ENCODE peak calls at places on chromosomes 1 and 21, in seven cellular contexts. S, C, O, U, P, Y and J are unnamed samples.
A peak's percentile ranks its signal among the peaks of the same experiment; 100 is the strongest.

GRCh38 chr1:8540266-8540926 is 222.5 kb downstream of the SLC45A1 start:
- DNase-seq in S (no peak), C (no peak), O (no peak), U (peak; percentile 87), P (no peak), Y (no peak), J (no peak)

GRCh38 chr1:235331391-235331790 is 3.0 kb downstream of the GGPS1 start:
- DNase-seq in S (no peak), C (no peak), O (no peak), U (no peak), P (no peak), Y (no peak), J (no peak)

GRCh38 chr1:205963352-205963751 is 20.1 kb upstream of the SLC26A9 start:
- DNase-seq in S (no peak), C (no peak), O (no peak), U (peak; percentile 72), P (no peak), Y (no peak), J (no peak)

GRCh38 chr1:53087332-53088285 is 25.6 kb downstream of the PODN start:
- DNase-seq in S (no peak), C (no peak), O (no peak), U (no peak), P (no peak), Y (no peak), J (no peak)

GRCh38 chr1:168688679-168689657 is 40.0 kb downstream of the DPT start:
- DNase-seq in S (no peak), C (no peak), O (no peak), U (no peak), P (no peak), Y (no peak), J (no peak)

GRCh38 chr1:115507256-115507589 is 134.5 kb upstream of the VANGL1 start:
- DNase-seq in S (no peak), C (no peak), O (peak; percentile 12), U (peak; percentile 63), P (peak; percentile 29), Y (no peak), J (peak; percentile 20)

GRCh38 chr1:227887697-227888403 is 59.9 kb downstream of the WNT9A start:
- DNase-seq in S (no peak), C (peak; percentile 32), O (peak; percentile 32), U (no peak), P (no peak), Y (peak; percentile 46), J (no peak)

GRCh38 chr1:167964646-167965045 is 27.8 kb upstream of the MPC2 start:
- DNase-seq in S (no peak), C (no peak), O (no peak), U (no peak), P (no peak), Y (no peak), J (no peak)

GRCh38 chr1:32681501-32681900 is 21.1 kb downstream of the SYNC start:
- DNase-seq in S (no peak), C (peak; percentile 42), O (no peak), U (peak; percentile 28), P (no peak), Y (no peak), J (no peak)

GRCh38 chr1:186325239-186325638 is 49.8 kb downstream of the TPR start:
- DNase-seq in S (no peak), C (no peak), O (no peak), U (peak; percentile 29), P (peak; percentile 2), Y (no peak), J (no peak)

GRCh38 chr1:3892748-3893147 is 7.3 kb downstream of the C1orf174 start:
- DNase-seq in S (no peak), C (peak; percentile 57), O (peak; percentile 32), U (no peak), P (no peak), Y (no peak), J (no peak)

GRCh38 chr1:216183427-216183826 is 239.8 kb downstream of the USH2A start:
- DNase-seq in S (no peak), C (no peak), O (no peak), U (peak; percentile 40), P (no peak), Y (no peak), J (no peak)

GRCh38 chr1:156654700-156655099 is 12.8 kb downstream of the BCAN start:
- DNase-seq in S (no peak), C (no peak), O (no peak), U (no peak), P (no peak), Y (no peak), J (no peak)

GRCh38 chr1:205301220-205301821 is 20.2 kb downstream of the NUAK2 start:
- DNase-seq in S (peak; percentile 34), C (peak; percentile 91), O (peak; percentile 98), U (peak; percentile 97), P (no peak), Y (peak; percentile 77), J (peak; percentile 99)

GRCh38 chr1:37255111-37255795 is 219.1 kb upstream of the ZC3H12A start:
- DNase-seq in S (no peak), C (no peak), O (peak; percentile 21), U (no peak), P (no peak), Y (no peak), J (peak; percentile 55)

GRCh38 chr1:62299426-62300200 is 19.6 kb downstream of the KANK4 start:
- DNase-seq in S (no peak), C (no peak), O (peak; percentile 84), U (no peak), P (no peak), Y (no peak), J (no peak)

GRCh38 chr1:46342084-46342656 is 1.6 kb downstream of the NSUN4 start:
- DNase-seq in S (peak; percentile 40), C (no peak), O (no peak), U (peak; percentile 55), P (no peak), Y (no peak), J (no peak)

GRCh38 chr1:9687876-9688582 is 36.5 kb downstream of the PIK3CD start:
- DNase-seq in S (peak; percentile 8), C (no peak), O (peak; percentile 35), U (peak; percentile 21), P (no peak), Y (peak; percentile 19), J (no peak)

GRCh38 chr1:173421266-173421665 is 55.9 kb upstream of the PRDX6 start:
- DNase-seq in S (no peak), C (no peak), O (no peak), U (no peak), P (no peak), Y (no peak), J (no peak)
- H3K4me3 ChIP-seq in S (no peak overlapping the region), C (no peak overlapping the region), O (no peak overlapping the region), U (no peak overlapping the region), P (no peak overlapping the region), Y (no peak overlapping the region), J (no peak overlapping the region)

GRCh38 chr1:11943619-11944018 is 9.1 kb downstream of the PLOD1 start:
- DNase-seq in S (no peak), C (no peak), O (no peak), U (no peak), P (no peak), Y (no peak), J (no peak)

GRCh38 chr1:11942280-11942679 is 7.8 kb downstream of the PLOD1 start:
- DNase-seq in S (no peak), C (no peak), O (no peak), U (no peak), P (no peak), Y (no peak), J (no peak)

GRCh38 chr1:11938722-11939526 is 4.4 kb downstream of the PLOD1 start:
- DNase-seq in S (no peak), C (no peak), O (no peak), U (no peak), P (no peak), Y (peak; percentile 44), J (no peak)

GRCh38 chr1:11944358-11944981 is 10.0 kb downstream of the PLOD1 start:
- DNase-seq in S (no peak), C (no peak), O (no peak), U (no peak), P (no peak), Y (no peak), J (no peak)

GRCh38 chr1:11940260-11940921 is 5.9 kb downstream of the PLOD1 start:
- DNase-seq in S (no peak), C (no peak), O (peak; percentile 46), U (peak; percentile 13), P (no peak), Y (no peak), J (no peak)
- H3K36me3 ChIP-seq in S (no peaks in the 10 kb centered on the region), C (peaks cover 17% of the 10 kb centered on the region), O (no peaks in the 10 kb centered on the region), U (peaks cover 44% of the 10 kb centered on the region), P (no peaks in the 10 kb centered on the region), Y (no peaks in the 10 kb centered on the region), J (no peaks in the 10 kb centered on the region)

DNA sequence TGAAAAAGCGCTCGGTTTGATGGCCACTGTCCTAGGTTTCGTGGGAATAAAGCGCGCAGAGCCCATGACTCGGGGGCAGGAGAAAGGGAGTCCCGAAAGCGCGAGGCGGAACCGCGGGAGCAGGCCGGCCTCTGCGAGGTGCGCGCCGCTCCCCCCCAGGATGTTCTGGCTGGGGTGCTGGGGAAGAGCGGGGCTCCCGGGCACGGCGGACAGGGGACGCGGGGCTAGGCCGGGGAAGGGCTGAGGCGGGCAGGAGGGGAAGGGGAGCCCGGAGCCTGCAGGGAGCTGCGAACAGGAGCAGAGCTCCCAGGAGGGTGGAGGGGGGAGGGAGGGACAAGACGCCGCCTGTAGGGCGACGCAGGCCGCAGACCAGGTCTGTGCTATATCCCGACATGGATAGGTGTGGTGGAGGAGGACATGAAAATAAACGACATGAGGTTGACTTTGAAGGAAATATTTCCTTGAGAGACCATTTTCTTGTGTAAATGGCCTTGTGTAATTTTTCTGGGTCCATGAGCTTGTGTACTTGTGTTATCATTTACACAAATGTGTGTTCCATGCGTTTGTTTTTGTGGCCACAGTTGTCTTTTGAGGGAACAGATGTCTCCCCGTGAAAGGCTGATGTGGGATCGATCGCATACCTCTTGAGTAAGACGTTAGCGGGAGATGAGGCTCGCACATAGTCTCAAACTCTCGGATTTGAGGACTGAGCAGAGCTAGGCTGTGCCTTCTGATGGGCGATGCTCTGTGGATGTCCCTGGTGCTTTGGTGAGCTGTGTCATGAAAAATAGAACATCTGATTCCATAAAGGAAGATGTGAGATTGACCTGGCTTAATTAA is 1.3 kb downstream of the PCNT start:
- DNase-seq in S (peak; percentile 64), C (peak; percentile 43), O (peak; percentile 50), U (peak; percentile 47), P (peak; percentile 28), Y (peak; percentile 41), J (peak; percentile 66)
- TF ChIP-seq CTCF in S (peak; percentile 40), C (no peak), O (no peak), U (peak; percentile 26), P (peak; percentile 9), Y (no peak), J (peak; percentile 27)

GRCh38 chr1:12129624-12130023 is 37.2 kb upstream of the TNFRSF1B start:
- DNase-seq in S (no peak), C (no peak), O (no peak), U (no peak), P (no peak), Y (no peak), J (no peak)

GRCh38 chr1:12135612-12136011 is 31.2 kb upstream of the TNFRSF1B start:
- DNase-seq in S (no peak), C (no peak), O (no peak), U (no peak), P (no peak), Y (peak; percentile 42), J (no peak)

GRCh38 chr1:12130466-12131130 is 36.2 kb upstream of the TNFRSF1B start:
- DNase-seq in S (no peak), C (no peak), O (no peak), U (no peak), P (no peak), Y (no peak), J (no peak)

GRCh38 chr1:12134716-12135115 is 32.1 kb upstream of the TNFRSF1B start:
- DNase-seq in S (no peak), C (no peak), O (no peak), U (no peak), P (no peak), Y (no peak), J (no peak)

GRCh38 chr1:12132078-12132477 is 34.7 kb upstream of the TNFRSF1B start:
- DNase-seq in S (no peak), C (no peak), O (no peak), U (peak; percentile 57), P (no peak), Y (no peak), J (no peak)
- H3K4me3 ChIP-seq in S (no peak overlapping the region), C (no peak overlapping the region), O (no peak overlapping the region), U (no peak overlapping the region), P (no peak overlapping the region), Y (no peak overlapping the region), J (no peak overlapping the region)